ENCODE peak calls at places on chromosomes 11 and 22, in ten cellular contexts. One of them, this sample, is unnamed.

GRCh38 chr22:17629167-17629489 is 579 bp upstream of the ATP6V1E1 start:
- DNase-seq in AG04449: no peak
- DNase-seq in A549: no peak
- DNase-seq in ACHN: no peak
- DNase-seq in brain microvascular endothelial cell: no peak
- DNase-seq in GM10248: no peak
- DNase-seq in mesothelial cell of epicardium: no peak
- DNase-seq in dorsolateral prefrontal cortex: no peak
- DNase-seq in activated naive CD4-positive, alpha-beta T cell treated with anti-CD3 and anti-CD28 coated beads for 36 hours: no peak
- DNase-seq in H7: no peak
- DNase-seq in this sample: no peak

GRCh38 chr11:76067099-76067498 is 139.2 kb downstream of the WNT11 start:
- DNase-seq in AG04449: no peak
- DNase-seq in A549: no peak
- DNase-seq in ACHN: no peak
- DNase-seq in brain microvascular endothelial cell: no peak
- DNase-seq in GM10248: no peak
- DNase-seq in mesothelial cell of epicardium: no peak
- DNase-seq in dorsolateral prefrontal cortex: no peak
- DNase-seq in activated naive CD4-positive, alpha-beta T cell treated with anti-CD3 and anti-CD28 coated beads for 36 hours: no peak
- DNase-seq in H7: no peak
- DNase-seq in this sample: no peak

GRCh38 chr22:25494774-25495173 is 69.7 kb upstream of the GRK3 start:
- DNase-seq in AG04449: no peak
- DNase-seq in A549: no peak
- DNase-seq in ACHN: no peak
- DNase-seq in brain microvascular endothelial cell: no peak
- DNase-seq in GM10248: peak; percentile 56
- DNase-seq in mesothelial cell of epicardium: no peak
- DNase-seq in dorsolateral prefrontal cortex: no peak
- DNase-seq in activated naive CD4-positive, alpha-beta T cell treated with anti-CD3 and anti-CD28 coated beads for 36 hours: no peak
- DNase-seq in H7: no peak
- DNase-seq in this sample: no peak

GRCh38 chr11:16605440-16605970 is 132.9 kb upstream of the C11orf58 start:
- DNase-seq in AG04449: no peak
- DNase-seq in A549: no peak
- DNase-seq in ACHN: peak; percentile 38
- DNase-seq in brain microvascular endothelial cell: peak; percentile 12
- DNase-seq in GM10248: peak; percentile 10
- DNase-seq in mesothelial cell of epicardium: peak; percentile 63
- DNase-seq in dorsolateral prefrontal cortex: no peak
- DNase-seq in activated naive CD4-positive, alpha-beta T cell treated with anti-CD3 and anti-CD28 coated beads for 36 hours: no peak
- DNase-seq in H7: peak; percentile 70
- DNase-seq in this sample: peak; percentile 28

GRCh38 chr11:65187971-65188461 is 6.3 kb downstream of the CAPN1 start:
- DNase-seq in AG04449: no peak
- DNase-seq in A549: no peak
- DNase-seq in ACHN: no peak
- DNase-seq in brain microvascular endothelial cell: no peak
- DNase-seq in GM10248: no peak
- DNase-seq in mesothelial cell of epicardium: no peak
- DNase-seq in dorsolateral prefrontal cortex: no peak
- DNase-seq in activated naive CD4-positive, alpha-beta T cell treated with anti-CD3 and anti-CD28 coated beads for 36 hours: no peak
- DNase-seq in H7: no peak
- DNase-seq in this sample: no peak

GRCh38 chr11:90241414-90241813 is 18.6 kb upstream of the CHORDC1 start:
- DNase-seq in AG04449: no peak
- DNase-seq in A549: no peak
- DNase-seq in ACHN: no peak
- DNase-seq in brain microvascular endothelial cell: no peak
- DNase-seq in GM10248: no peak
- DNase-seq in mesothelial cell of epicardium: no peak
- DNase-seq in dorsolateral prefrontal cortex: no peak
- DNase-seq in activated naive CD4-positive, alpha-beta T cell treated with anti-CD3 and anti-CD28 coated beads for 36 hours: no peak
- DNase-seq in H7: no peak
- DNase-seq in this sample: no peak

GRCh38 chr22:26547837-26548236 is 35.6 kb upstream of the TFIP11 start:
- DNase-seq in AG04449: no peak
- DNase-seq in A549: no peak
- DNase-seq in ACHN: no peak
- DNase-seq in brain microvascular endothelial cell: no peak
- DNase-seq in GM10248: no peak
- DNase-seq in mesothelial cell of epicardium: no peak
- DNase-seq in dorsolateral prefrontal cortex: no peak
- DNase-seq in activated naive CD4-positive, alpha-beta T cell treated with anti-CD3 and anti-CD28 coated beads for 36 hours: no peak
- DNase-seq in H7: no peak
- DNase-seq in this sample: no peak

GRCh38 chr22:40808018-40808841 is 10.9 kb downstream of the SLC25A17 start:
- DNase-seq in AG04449: no peak
- DNase-seq in A549: no peak
- DNase-seq in ACHN: no peak
- DNase-seq in brain microvascular endothelial cell: no peak
- DNase-seq in GM10248: no peak
- DNase-seq in mesothelial cell of epicardium: no peak
- DNase-seq in dorsolateral prefrontal cortex: no peak
- DNase-seq in activated naive CD4-positive, alpha-beta T cell treated with anti-CD3 and anti-CD28 coated beads for 36 hours: no peak
- DNase-seq in H7: no peak
- DNase-seq in this sample: no peak

GRCh38 chr11:2513441-2513840 is 68.6 kb downstream of the KCNQ1 start:
- DNase-seq in AG04449: no peak
- DNase-seq in A549: no peak
- DNase-seq in ACHN: no peak
- DNase-seq in brain microvascular endothelial cell: no peak
- DNase-seq in GM10248: no peak
- DNase-seq in mesothelial cell of epicardium: peak; percentile 16
- DNase-seq in dorsolateral prefrontal cortex: no peak
- DNase-seq in activated naive CD4-positive, alpha-beta T cell treated with anti-CD3 and anti-CD28 coated beads for 36 hours: no peak
- DNase-seq in H7: peak; percentile 32
- DNase-seq in this sample: no peak

GRCh38 chr11:16223558-16223957 is 132.8 kb downstream of the SOX6 start:
- DNase-seq in AG04449: no peak
- DNase-seq in A549: no peak
- DNase-seq in ACHN: no peak
- DNase-seq in brain microvascular endothelial cell: no peak
- DNase-seq in GM10248: no peak
- DNase-seq in mesothelial cell of epicardium: no peak
- DNase-seq in dorsolateral prefrontal cortex: no peak
- DNase-seq in activated naive CD4-positive, alpha-beta T cell treated with anti-CD3 and anti-CD28 coated beads for 36 hours: no peak
- DNase-seq in H7: no peak
- DNase-seq in this sample: no peak

GRCh38 chr11:19723572-19724342 is 11.1 kb downstream of the NAV2 start:
- DNase-seq in AG04449: no peak
- DNase-seq in A549: no peak
- DNase-seq in ACHN: no peak
- DNase-seq in brain microvascular endothelial cell: peak; percentile 17
- DNase-seq in GM10248: no peak
- DNase-seq in mesothelial cell of epicardium: no peak
- DNase-seq in dorsolateral prefrontal cortex: no peak
- DNase-seq in activated naive CD4-positive, alpha-beta T cell treated with anti-CD3 and anti-CD28 coated beads for 36 hours: peak; percentile 69
- DNase-seq in H7: no peak
- DNase-seq in this sample: peak; percentile 27

GRCh38 chr11:88484873-88485621 is 147.5 kb upstream of the CTSC start:
- DNase-seq in AG04449: no peak
- DNase-seq in A549: peak; percentile 58
- DNase-seq in ACHN: peak; percentile 57
- DNase-seq in brain microvascular endothelial cell: peak; percentile 44
- DNase-seq in GM10248: peak; percentile 57
- DNase-seq in mesothelial cell of epicardium: no peak
- DNase-seq in dorsolateral prefrontal cortex: no peak
- DNase-seq in activated naive CD4-positive, alpha-beta T cell treated with anti-CD3 and anti-CD28 coated beads for 36 hours: peak; percentile 41
- DNase-seq in H7: peak; percentile 48
- DNase-seq in this sample: peak; percentile 14

GRCh38 chr11:130829801-130830562 is 86.3 kb downstream of the SNX19 start:
- DNase-seq in AG04449: no peak
- DNase-seq in A549: no peak
- DNase-seq in ACHN: no peak
- DNase-seq in brain microvascular endothelial cell: no peak
- DNase-seq in GM10248: no peak
- DNase-seq in mesothelial cell of epicardium: no peak
- DNase-seq in dorsolateral prefrontal cortex: no peak
- DNase-seq in activated naive CD4-positive, alpha-beta T cell treated with anti-CD3 and anti-CD28 coated beads for 36 hours: no peak
- DNase-seq in H7: no peak
- DNase-seq in this sample: peak; percentile 14

GRCh38 chr22:19168088-19168890 is 10.2 kb downstream of the SLC25A1 start:
- DNase-seq in AG04449: no peak
- DNase-seq in A549: no peak
- DNase-seq in ACHN: no peak
- DNase-seq in brain microvascular endothelial cell: no peak
- DNase-seq in GM10248: no peak
- DNase-seq in mesothelial cell of epicardium: no peak
- DNase-seq in dorsolateral prefrontal cortex: no peak
- DNase-seq in activated naive CD4-positive, alpha-beta T cell treated with anti-CD3 and anti-CD28 coated beads for 36 hours: no peak
- DNase-seq in H7: peak; percentile 67
- DNase-seq in this sample: no peak

GRCh38 chr11:126594921-126595367 is 239.5 kb downstream of the ST3GAL4 start:
- DNase-seq in AG04449: no peak
- DNase-seq in A549: no peak
- DNase-seq in ACHN: no peak
- DNase-seq in brain microvascular endothelial cell: no peak
- DNase-seq in GM10248: no peak
- DNase-seq in mesothelial cell of epicardium: no peak
- DNase-seq in dorsolateral prefrontal cortex: no peak
- DNase-seq in activated naive CD4-positive, alpha-beta T cell treated with anti-CD3 and anti-CD28 coated beads for 36 hours: no peak
- DNase-seq in H7: no peak
- DNase-seq in this sample: no peak

GRCh38 chr11:59271811-59272327 is 59.1 kb upstream of the MPEG1 start:
- DNase-seq in AG04449: no peak
- DNase-seq in A549: no peak
- DNase-seq in ACHN: no peak
- DNase-seq in brain microvascular endothelial cell: no peak
- DNase-seq in GM10248: no peak
- DNase-seq in mesothelial cell of epicardium: no peak
- DNase-seq in dorsolateral prefrontal cortex: no peak
- DNase-seq in activated naive CD4-positive, alpha-beta T cell treated with anti-CD3 and anti-CD28 coated beads for 36 hours: no peak
- DNase-seq in H7: no peak
- DNase-seq in this sample: no peak

GRCh38 chr11:17648528-17648927 is 70.8 kb upstream of the MYOD1 start:
- DNase-seq in AG04449: no peak
- DNase-seq in A549: no peak
- DNase-seq in ACHN: no peak
- DNase-seq in brain microvascular endothelial cell: no peak
- DNase-seq in GM10248: no peak
- DNase-seq in mesothelial cell of epicardium: no peak
- DNase-seq in dorsolateral prefrontal cortex: no peak
- DNase-seq in activated naive CD4-positive, alpha-beta T cell treated with anti-CD3 and anti-CD28 coated beads for 36 hours: no peak
- DNase-seq in H7: peak; percentile 9
- DNase-seq in this sample: no peak

GRCh38 chr22:48335442-48336139 is 1492.1 kb downstream of the BRD1 start:
- DNase-seq in AG04449: peak; percentile 7
- DNase-seq in A549: peak; percentile 75
- DNase-seq in ACHN: no peak
- DNase-seq in brain microvascular endothelial cell: no peak
- DNase-seq in GM10248: no peak
- DNase-seq in mesothelial cell of epicardium: no peak
- DNase-seq in dorsolateral prefrontal cortex: no peak
- DNase-seq in activated naive CD4-positive, alpha-beta T cell treated with anti-CD3 and anti-CD28 coated beads for 36 hours: no peak
- DNase-seq in H7: peak; percentile 42
- DNase-seq in this sample: no peak